ENCODE peak calls at places on chromosome 22, in five cellular contexts. O is K562, G is GM12878, I is HepG2, J is H1. B is an unnamed sample.

GRCh38 chr22:21624120-21624879 is 5.5 kb downstream of the YDJC start:
- DNase-seq in O (peak; percentile 97), G (no peak), J (peak; percentile 91), I (no peak), B (no peak)

GRCh38 chr22:20542055-20542454 is 34.6 kb downstream of the MED15 start:
- DNase-seq in I (no peak), O (no peak), G (no peak), J (no peak), B (no peak)

GRCh38 chr22:42279425-42280020 is 9.1 kb upstream of the TCF20 start:
- DNase-seq in I (no peak), G (no peak), J (no peak), O (no peak), B (no peak)

GRCh38 chr22:19143967-19144400 is 467 bp downstream of the ESS2 start:
- DNase-seq in J (no peak), O (peak; percentile 82), I (no peak), G (no peak), B (no peak)

GRCh38 chr22:29308791-29309262 is 2.4 kb downstream of the GAS2L1 start:
- DNase-seq in G (no peak), O (no peak), I (no peak), J (peak; percentile 51), B (no peak)

GRCh38 chr22:39832627-39833074 is 60.9 kb downstream of the ENTHD1 start:
- DNase-seq in G (no peak), O (peak; percentile 90), J (no peak), I (no peak), B (no peak)

GRCh38 chr22:20844055-20845037 is 14.3 kb downstream of the PI4KA start:
- DNase-seq in G (no peak), I (no peak), J (no peak), O (no peak), B (no peak)

GRCh38 chr22:41308054-41308453 is 6.7 kb downstream of the ZC3H7B start:
- DNase-seq in I (no peak), G (no peak), O (peak; percentile 39), J (no peak), B (no peak)

GRCh38 chr22:27311666-27312566 is 489.6 kb downstream of the MN1 start:
- DNase-seq in I (no peak), J (peak; percentile 58), O (no peak), G (no peak), B (no peak)

GRCh38 chr22:39419096-39419495 is 19.5 kb downstream of the TAB1 start:
- DNase-seq in G (no peak), I (no peak), O (no peak), J (no peak), B (no peak)

GRCh38 chr22:36727110-36727509 is 23.6 kb upstream of the CACNG2 start:
- DNase-seq in J (no peak), I (no peak), O (no peak), G (no peak), B (no peak)
- TF ChIP-seq JUND in J (no peak), I (no peak), O (no peak), G (no peak), B (no peak)

GRCh38 chr22:44727709-44728108 is 24.7 kb upstream of the ARHGAP8 start:
- DNase-seq in G (no peak), O (no peak), I (no peak), J (no peak), B (no peak)
- TF ChIP-seq ZNF274 in G (no peak), O (no peak), I (no peak), J (no peak), B (no peak)

GRCh38 chr22:49929553-49929979 is 11.1 kb downstream of the CRELD2 start:
- DNase-seq in G (no peak), O (peak; percentile 61), J (peak; percentile 94), I (no peak), B (no peak)
- TF ChIP-seq JUND in G (no peak), O (no peak), J (no peak), I (no peak), B (no peak)

GRCh38 chr22:37020192-37020479 is 594 bp downstream of the MPST start:
- DNase-seq in J (no peak), I (no peak), G (no peak), O (peak; percentile 56), B (peak; percentile 27)
- TF ChIP-seq ZNF274 in J (no peak), I (no peak), G (no peak), O (no peak), B (no peak)

GRCh38 chr22:49936018-49936972 is 17.9 kb downstream of the CRELD2 start:
- DNase-seq in G (peak; percentile 69), J (peak; percentile 79), O (peak; percentile 95), I (peak; percentile 93), B (no peak)
- TF ChIP-seq JUND in G (peak; percentile 28), J (no peak), O (peak; percentile 88), I (peak; percentile 26), B (no peak)

GRCh38 chr22:45709866-45710265 is 38.2 kb downstream of the ATXN10 start:
- DNase-seq in I (no peak), O (no peak), G (no peak), J (no peak), B (no peak)

GRCh38 chr22:45709004-45709739 is 37.5 kb downstream of the ATXN10 start:
- DNase-seq in I (peak; percentile 59), G (no peak), J (no peak), O (no peak), B (no peak)

GRCh38 chr22:45710469-45710868 is 38.8 kb downstream of the ATXN10 start:
- DNase-seq in J (no peak), I (no peak), G (no peak), O (no peak), B (no peak)

GRCh38 chr22:45707605-45708004 is 36.0 kb downstream of the ATXN10 start:
- DNase-seq in G (no peak), O (no peak), I (no peak), J (no peak), B (no peak)

DNA sequence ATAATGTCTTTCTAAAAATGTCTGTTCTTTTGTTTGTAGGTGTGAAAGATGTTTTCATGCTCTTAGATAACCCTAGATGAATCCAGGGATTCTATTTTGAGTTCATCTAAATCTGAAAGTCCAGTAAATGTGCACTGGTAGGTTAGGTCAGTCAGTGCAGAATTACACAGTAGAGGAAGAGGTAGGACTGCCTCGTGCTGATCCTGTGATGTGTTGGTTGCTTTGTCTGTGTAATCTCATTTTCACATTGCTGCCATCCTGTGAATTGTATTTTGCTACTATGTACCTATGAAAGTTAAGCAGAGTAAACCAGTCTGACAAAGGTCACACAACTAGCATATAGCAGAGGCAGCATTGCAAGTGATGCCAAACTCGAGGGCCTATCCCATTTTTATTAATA is 36.5 kb downstream of the ATXN10 start:
- DNase-seq in O (no peak), J (no peak), G (no peak), I (no peak), B (no peak)
- TF ChIP-seq ZNF274 in O (no peak), J (no peak), G (no peak), I (no peak), B (no peak)

B was measured in HCT116.